ENCODE peak calls at places on chromosomes 7 and 10, in seven cellular contexts. J, W, B, K, Y, R and T are unnamed samples.

GRCh38 chr10:98041352-98042043 is 11.1 kb upstream of the CRTAC1 start:
- DNase-seq in W (peak; percentile 49), K (peak; percentile 72), R (no peak), Y (peak; percentile 61), B (peak; percentile 27), J (peak; percentile 54), T (peak; percentile 87)

GRCh38 chr10:117425908-117426566 is 50.8 kb upstream of the PDZD8 start:
- DNase-seq in W (no peak), J (no peak), Y (no peak), B (no peak), K (no peak), R (no peak), T (no peak)

GRCh38 chr7:157816086-157816485 is 479.3 kb downstream of the DNAJB6 start:
- DNase-seq in B (no peak), J (no peak), K (no peak), Y (no peak), W (no peak), R (no peak), T (no peak)

GRCh38 chr7:106070567-106071254 is 41.4 kb downstream of the SYPL1 start:
- DNase-seq in W (no peak), Y (no peak), R (no peak), J (no peak), B (no peak), K (no peak), T (no peak)

GRCh38 chr7:119482209-119482608 is 790.8 kb upstream of the KCND2 start:
- DNase-seq in Y (peak; percentile 43), W (peak; percentile 47), J (peak; percentile 32), R (peak; percentile 12), B (no peak), K (peak; percentile 22), T (peak; percentile 1)

GRCh38 chr7:5428470-5429252 is 5.0 kb upstream of the TNRC18 start:
- DNase-seq in J (peak; percentile 78), Y (no peak), W (no peak), R (no peak), B (peak; percentile 55), K (peak; percentile 62), T (peak; percentile 85)

GRCh38 chr10:86065711-86066251 is 300.8 kb downstream of the GRID1 start:
- DNase-seq in R (no peak), W (no peak), J (no peak), Y (no peak), K (no peak), B (no peak), T (no peak)

GRCh38 chr10:96999337-96999736 is 167.2 kb downstream of the LCOR start:
- DNase-seq in W (no peak), B (no peak), R (no peak), Y (no peak), K (peak; percentile 19), J (no peak), T (no peak)

GRCh38 chr10:117163061-117163953 is 25.2 kb upstream of the VAX1 start:
- DNase-seq in R (no peak), B (peak; percentile 12), J (no peak), Y (no peak), K (peak; percentile 79), W (no peak), T (no peak)

GRCh38 chr7:1638113-1638726 is 31.9 kb upstream of the ELFN1 start:
- DNase-seq in R (no peak), J (no peak), K (no peak), W (no peak), Y (no peak), B (no peak), T (no peak)

GRCh38 chr10:28305551-28305950 is 2.7 kb upstream of the MPP7 start:
- DNase-seq in Y (no peak), B (no peak), K (no peak), R (no peak), J (no peak), W (no peak), T (no peak)

GRCh38 chr7:108037748-108038147 is 34.8 kb upstream of the LAMB1 start:
- DNase-seq in R (no peak), K (no peak), J (no peak), W (no peak), B (no peak), Y (no peak), T (no peak)

GRCh38 chr10:118926018-118926417 is 103.5 kb upstream of the NANOS1 start:
- DNase-seq in R (no peak), B (no peak), J (no peak), Y (no peak), W (no peak), K (no peak), T (no peak)

GRCh38 chr7:24898691-24899090 is 81.3 kb downstream of the OSBPL3 start:
- DNase-seq in Y (no peak), K (no peak), R (no peak), W (no peak), J (no peak), B (no peak), T (no peak)

GRCh38 chr7:111265394-111265793 is 174.5 kb downstream of the LRRN3 start:
- DNase-seq in B (no peak), K (no peak), R (no peak), W (no peak), Y (no peak), J (no peak), T (no peak)

GRCh38 chr10:132702601-132703304 is 83.2 kb downstream of the NKX6-2 start:
- DNase-seq in W (no peak), J (no peak), Y (no peak), K (no peak), R (no peak), B (no peak), T (no peak)

GRCh38 chr7:124246262-124246863 is 213.5 kb upstream of the TMEM229A start:
- DNase-seq in W (no peak), R (no peak), B (no peak), J (peak; percentile 44), K (no peak), Y (no peak), T (no peak)

GRCh38 chr7:124250297-124251034 is 217.6 kb upstream of the TMEM229A start:
- DNase-seq in Y (no peak), B (no peak), R (no peak), K (no peak), W (no peak), J (no peak), T (no peak)

GRCh38 chr7:124255041-124255667 is 222.3 kb upstream of the TMEM229A start:
- DNase-seq in K (peak; percentile 21), J (no peak), R (no peak), W (no peak), B (no peak), Y (no peak), T (no peak)

GRCh38 chr7:124251616-124252015 is 218.7 kb upstream of the TMEM229A start:
- DNase-seq in R (no peak), Y (no peak), B (no peak), K (no peak), W (no peak), J (no peak), T (no peak)
- TF ChIP-seq JUND in R (no peak), Y (no peak), B (no peak), K (no peak), W (no peak), J (no peak), T (no peak)

GRCh38 chr10:79399242-79399831 is 46.1 kb downstream of the ZCCHC24 start:
- DNase-seq in R (no peak), J (no peak), B (peak; percentile 96), Y (no peak), K (peak; percentile 77), W (no peak), T (no peak)

GRCh38 chr10:79402625-79402946 is 42.8 kb downstream of the ZCCHC24 start:
- DNase-seq in B (no peak), J (no peak), K (no peak), Y (no peak), W (no peak), R (no peak), T (no peak)

GRCh38 chr10:79398642-79399041 is 46.8 kb downstream of the ZCCHC24 start:
- DNase-seq in W (no peak), Y (no peak), K (no peak), R (no peak), B (no peak), J (no peak), T (no peak)

GRCh38 chr10:79401015-79401921 is 44.2 kb downstream of the ZCCHC24 start:
- DNase-seq in R (no peak), Y (no peak), J (no peak), B (no peak), W (no peak), K (peak; percentile 93), T (no peak)

GRCh38 chr10:79400567-79401004 is 44.8 kb downstream of the ZCCHC24 start:
- DNase-seq in B (peak; percentile 86), Y (peak; percentile 8), K (peak; percentile 78), R (no peak), J (peak; percentile 37), W (no peak), T (peak; percentile 58)
- TF ChIP-seq JUND in B (peak; percentile 40), Y (no peak), K (no peak), R (no peak), J (no peak), W (no peak), T (no peak)

GRCh38 chr7:71491331-71491730 is 359.4 kb downstream of the GALNT17 start:
- DNase-seq in Y (no peak), B (no peak), K (no peak), J (no peak), W (no peak), R (no peak), T (no peak)

GRCh38 chr7:71488308-71488707 is 356.4 kb downstream of the GALNT17 start:
- DNase-seq in R (no peak), K (no peak), J (no peak), B (no peak), Y (no peak), W (no peak), T (no peak)

GRCh38 chr7:71484381-71484780 is 352.4 kb downstream of the GALNT17 start:
- DNase-seq in B (no peak), R (no peak), Y (no peak), J (no peak), W (no peak), K (no peak), T (no peak)

GRCh38 chr7:71486414-71486813 is 354.5 kb downstream of the GALNT17 start:
- DNase-seq in R (no peak), K (no peak), Y (no peak), J (no peak), W (no peak), B (no peak), T (no peak)

DNA sequence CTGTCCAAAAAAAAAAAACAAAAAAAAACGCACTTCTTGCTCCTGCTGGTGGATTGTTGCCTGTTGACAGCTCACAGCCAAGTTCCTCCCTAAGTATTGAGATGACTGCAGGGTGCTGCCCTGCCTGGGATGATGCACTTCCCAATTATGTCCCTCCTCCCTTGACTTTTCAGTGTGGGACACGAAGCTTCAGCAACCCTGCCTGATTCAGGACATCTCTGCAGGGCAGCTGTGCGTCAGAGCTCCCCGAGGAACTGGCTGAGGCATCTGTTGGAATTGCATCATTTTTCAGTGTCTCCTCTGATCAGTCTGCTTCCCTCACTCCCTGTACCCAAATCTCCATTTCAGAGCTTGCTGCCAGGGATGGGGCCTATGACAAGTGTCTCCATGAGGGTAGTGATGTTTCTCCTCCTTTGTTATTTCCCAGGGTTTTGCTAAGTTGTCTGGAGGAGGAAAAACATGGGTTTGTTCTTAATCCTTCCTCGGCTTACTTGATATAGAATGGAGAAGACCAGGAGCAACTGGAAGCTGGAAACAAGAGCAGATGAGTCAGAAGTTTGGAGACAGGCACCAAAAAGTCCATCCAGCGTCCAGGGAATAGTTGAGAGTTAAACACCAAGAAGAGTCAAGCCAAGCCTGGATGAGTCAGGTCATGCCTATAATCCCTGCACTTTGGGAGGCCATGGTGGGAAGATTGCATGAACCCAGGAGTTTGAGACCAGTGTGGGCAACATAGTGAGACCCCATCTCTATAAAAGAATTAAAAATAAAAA is 355.1 kb downstream of the GALNT17 start:
- DNase-seq in K (no peak), R (no peak), J (no peak), B (no peak), W (no peak), Y (no peak), T (no peak)
- TF ChIP-seq JUND in K (no peak), R (no peak), J (no peak), B (no peak), W (no peak), Y (no peak), T (no peak)

GRCh38 chr10:123841560-123841959 is 50.0 kb downstream of the CPXM2 start:
- DNase-seq in J (no peak), B (no peak), R (no peak), W (no peak), Y (no peak), K (no peak), T (no peak)
- TF ChIP-seq JUND in J (no peak), B (no peak), R (no peak), W (no peak), Y (no peak), K (no peak), T (no peak)